ENCODE peak calls at places on chromosomes 16 and 17, in nine cellular contexts. O, F, C, E, Y, Z, K, Q and M are unnamed samples.

GRCh38 chr16:28985611-28986041 is 774 bp downstream of the LAT start:
- DNase-seq in C (no peak), E (no peak), K (no peak), F (no peak), O (no peak), Q (no peak), Z (peak), Y (no peak), M (no peak)

GRCh38 chr17:34146440-34147043 is 108.5 kb upstream of the CCL2 start:
- DNase-seq in E (peak), K (peak), F (no peak), O (no peak), Y (peak), Z (peak), Q (peak), C (peak), M (peak)

GRCh38 chr16:48277158-48277557 is 29.8 kb upstream of the ABCC11 start:
- DNase-seq in K (no peak), Y (no peak), C (peak), Q (no peak), E (no peak), Z (no peak), O (no peak), F (no peak), M (no peak)

GRCh38 chr16:70805787-70806186 is 4.8 kb upstream of the VAC14 start:
- DNase-seq in Z (no peak), E (no peak), F (no peak), Q (no peak), C (no peak), Y (no peak), O (no peak), K (no peak), M (no peak)

GRCh38 chr17:11441004-11441403 is 157.3 kb upstream of the DNAH9 start:
- DNase-seq in F (no peak), K (no peak), C (no peak), Y (no peak), Z (no peak), O (no peak), Q (no peak), E (no peak), M (no peak)

GRCh38 chr16:11034005-11034404 is 89.6 kb downstream of the CLEC16A start:
- DNase-seq in E (no peak), Z (no peak), C (no peak), Y (no peak), O (peak), F (no peak), K (no peak), Q (no peak), M (no peak)

GRCh38 chr17:77200711-77201110 is 59.9 kb downstream of the SEC14L1 start:
- DNase-seq in O (no peak), Q (no peak), F (no peak), C (no peak), K (no peak), Y (no peak), Z (no peak), E (no peak), M (no peak)

GRCh38 chr17:7884581-7885356 is 3.8 kb upstream of the CHD3 start:
- DNase-seq in K (no peak), Y (peak), Z (peak), C (peak), Q (peak), E (peak), F (no peak), O (no peak), M (peak)

GRCh38 chr17:79839363-79840203 is at the start of gene CBX4:
- DNase-seq in E (peak), Q (peak), F (peak), O (peak), Z (peak), K (peak), C (peak), Y (peak), M (peak)

GRCh38 chr17:11986179-11986938 is 10.9 kb downstream of the ZNF18 start:
- DNase-seq in Z (no peak), C (no peak), Q (no peak), Y (no peak), F (no peak), K (no peak), O (no peak), E (no peak), M (peak)

GRCh38 chr17:74337834-74338500 is 11.9 kb downstream of the KIF19 start:
- DNase-seq in K (no peak), Y (no peak), E (no peak), Z (no peak), C (no peak), O (no peak), Q (no peak), F (no peak), M (no peak)

GRCh38 chr17:69572747-69573146 is 158.2 kb downstream of the MAP2K6 start:
- DNase-seq in E (no peak), Q (no peak), O (no peak), F (no peak), C (no peak), K (no peak), Y (no peak), Z (no peak), M (no peak)

GRCh38 chr17:66494023-66494803 is 191.8 kb downstream of the PRKCA start:
- DNase-seq in Q (no peak), Y (no peak), O (no peak), K (no peak), E (no peak), F (peak), C (no peak), Z (no peak), M (no peak)

GRCh38 chr17:74786411-74787097 is 10.4 kb upstream of the NAT9 start:
- DNase-seq in C (no peak), Q (no peak), Y (no peak), E (no peak), O (no peak), F (no peak), K (no peak), Z (no peak), M (no peak)

GRCh38 chr17:45310380-45311324 is 6.2 kb downstream of the MAP3K14 start:
- DNase-seq in E (no peak), F (no peak), K (peak), Y (no peak), Z (no peak), O (no peak), Q (peak), C (peak), M (no peak)

GRCh38 chr16:85144026-85144915 is 32.0 kb upstream of the CIBAR2 start:
- DNase-seq in E (no peak), Q (no peak), F (no peak), C (no peak), Y (peak), K (no peak), Z (no peak), O (no peak), M (no peak)

GRCh38 chr17:78665952-78666920 is 89.0 kb upstream of the DNAH17 start:
- DNase-seq in O (no peak), F (no peak), Z (peak), K (peak), E (peak), Y (peak), C (no peak), Q (no peak), M (peak)

GRCh38 chr17:70134777-70135176 is 34.6 kb upstream of the KCNJ2 start:
- DNase-seq in F (no peak), Q (no peak), K (no peak), C (no peak), O (no peak), Z (no peak), E (no peak), Y (no peak), M (no peak)

GRCh38 chr16:70800306-70800705 is 652 bp downstream of the VAC14 start:
- DNase-seq in Y (no peak), O (no peak), Z (no peak), Q (no peak), C (no peak), E (no peak), K (no peak), F (no peak), M (peak)

GRCh38 chr17:59901604-59902003 is 8.7 kb downstream of the RPS6KB1 start:
- DNase-seq in O (no peak), K (no peak), C (peak), Z (no peak), Y (no peak), Q (no peak), E (no peak), F (no peak), M (no peak)

GRCh38 chr17:35448214-35448898 is at the start of gene SLFN13:
- DNase-seq in E (peak), Y (peak), O (peak), F (no peak), K (peak), C (peak), Q (peak), Z (peak), M (peak)
- H3K27ac ChIP-seq in E (no peak), Y (peak), O (peak), F (no peak), K (peak), C (peak), Q (peak), Z (peak), M (no peak)

DNA sequence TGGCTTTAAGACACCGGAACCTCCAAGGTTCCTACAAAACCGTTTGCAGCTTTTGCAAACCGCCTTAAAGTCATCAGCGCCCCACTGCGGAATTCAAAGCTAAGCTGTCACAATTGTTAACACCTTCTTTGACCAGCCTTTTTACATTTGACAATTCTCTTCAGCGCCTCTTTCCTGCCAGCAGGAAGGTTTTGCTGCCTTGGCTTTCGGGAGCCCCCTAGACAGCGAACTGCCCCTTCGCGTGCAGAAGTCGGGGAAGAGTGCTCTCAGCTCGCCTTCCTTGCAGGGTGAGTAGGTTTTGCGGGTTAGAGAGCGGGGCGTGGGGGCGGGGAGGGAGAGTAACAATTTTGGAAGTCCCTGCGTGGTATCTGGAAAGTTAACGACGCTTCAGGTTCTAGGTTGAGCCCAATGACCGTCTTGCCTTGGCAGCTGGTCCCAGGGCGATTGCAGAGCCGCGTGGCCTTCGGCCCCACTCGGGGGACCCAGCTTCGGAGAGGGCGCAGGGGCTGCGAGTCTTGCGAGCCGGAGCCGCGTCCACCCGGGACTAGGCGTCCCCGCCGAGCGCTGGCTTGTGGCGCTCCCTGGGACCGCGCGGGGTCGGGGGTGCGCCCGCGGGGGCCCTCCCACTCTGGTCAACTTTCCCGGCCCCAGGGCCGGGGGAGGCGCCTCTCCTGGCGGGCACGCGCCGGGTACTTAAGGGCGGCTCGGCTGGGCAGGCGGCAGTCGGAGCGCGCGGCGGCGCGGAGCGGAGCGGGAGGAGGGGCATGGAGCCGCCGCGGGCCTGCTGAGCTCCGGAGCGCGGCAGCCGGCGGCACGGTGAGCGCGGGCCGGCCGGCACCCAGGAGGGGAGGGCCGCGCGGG is at the start of gene HAS3:
- DNase-seq in E (peak), C (peak), K (peak), Z (peak), O (no peak), Y (peak), F (peak), Q (peak), M (peak)
- TF ChIP-seq CTCF in E (peak), C (no peak), K (peak), Z (no peak), O (no peak), Y (no peak), F (peak), Q (no peak), M (peak)

DNA sequence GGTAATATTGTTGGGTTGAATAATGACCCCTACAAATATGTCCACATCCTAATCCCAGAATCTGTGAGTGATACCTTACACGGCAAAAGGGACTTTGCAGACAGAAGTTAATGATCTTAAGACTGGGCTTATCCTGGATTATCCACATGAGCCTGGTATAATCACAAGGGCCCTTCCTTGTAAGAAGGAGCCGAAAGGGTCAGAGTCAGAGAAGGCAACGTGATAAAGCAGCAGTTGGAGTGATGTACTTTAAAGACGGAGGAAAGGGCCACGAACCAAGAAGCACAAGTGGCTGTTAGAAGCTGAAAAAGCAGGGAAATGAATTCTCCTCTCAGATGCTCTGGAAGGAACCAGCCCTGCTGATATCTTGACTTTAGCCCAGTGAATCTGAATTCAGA is 137.8 kb downstream of the UTP18 start:
- DNase-seq in O (no peak), Z (no peak), Q (no peak), Y (no peak), E (no peak), K (no peak), F (no peak), C (no peak), M (no peak)
- H3K27ac ChIP-seq in O (no peak), Z (no peak), Q (no peak), Y (no peak), E (no peak), K (no peak), F (no peak), C (no peak), M (no peak)

GRCh38 chr16:74064120-74064735 is 232.4 kb upstream of the PSMD7 start:
- DNase-seq in Y (no peak), Q (no peak), F (no peak), K (no peak), E (no peak), C (no peak), O (no peak), Z (no peak), M (no peak)
- TF ChIP-seq CTCF in Y (no peak), Q (no peak), F (no peak), K (peak), E (no peak), C (no peak), O (no peak), Z (no peak), M (peak)

GRCh38 chr16:81003610-81004460 is 2.9 kb downstream of the CMC2 start:
- DNase-seq in Q (no peak), E (no peak), K (no peak), F (no peak), Z (no peak), C (no peak), Y (no peak), O (no peak), M (no peak)
- H3K27ac ChIP-seq in Q (peak), E (no peak), K (peak), F (no peak), Z (peak), C (peak), Y (peak), O (peak), M (no peak)

GRCh38 chr17:40101367-40102210 is 1.2 kb upstream of the NR1D1 start:
- DNase-seq in E (no peak), C (no peak), F (no peak), Z (no peak), Y (no peak), O (peak), Q (no peak), K (peak), M (no peak)

GRCh38 chr17:40103742-40104095 is 3.3 kb upstream of the NR1D1 start:
- DNase-seq in E (no peak), C (no peak), K (no peak), F (no peak), O (no peak), Q (no peak), Y (no peak), Z (no peak), M (no peak)

GRCh38 chr17:40100669-40101366 is 429 bp upstream of the NR1D1 start:
- DNase-seq in Q (peak), O (peak), E (peak), Z (peak), Y (peak), C (peak), F (peak), K (peak), M (peak)

GRCh38 chr17:40104570-40105471 is 4.4 kb upstream of the NR1D1 start:
- DNase-seq in E (no peak), K (peak), Y (no peak), Z (no peak), O (no peak), Q (no peak), F (no peak), C (no peak), M (no peak)

GRCh38 chr17:40103082-40103741 is 2.8 kb upstream of the NR1D1 start:
- DNase-seq in O (no peak), E (no peak), K (peak), Q (no peak), F (no peak), Z (no peak), C (no peak), Y (peak), M (no peak)
- TF ChIP-seq CTCF in O (no peak), E (no peak), K (no peak), Q (no peak), F (no peak), Z (no peak), C (no peak), Y (no peak), M (no peak)